ENCODE peak calls at places on chromosomes 7 and 10, in nine cellular contexts. One of them, this sample, is unnamed.

GRCh38 chr10:72810976-72811375 is 82.6 kb upstream of the OIT3 start:
- DNase-seq in GM23338: no peak
- DNase-seq in mesothelial cell of epicardium: no peak
- DNase-seq in fibroblast of the aortic adventitia: no peak
- DNase-seq in pancreas: no peak
- DNase-seq in psoas muscle: no peak
- DNase-seq in WERI-Rb-1: no peak
- DNase-seq in cerebellum: no peak
- DNase-seq in EH: no peak
- DNase-seq in this sample: no peak

GRCh38 chr10:72275351-72276012 is 1.8 kb downstream of the DDIT4 start:
- DNase-seq in fibroblast of the aortic adventitia: peak
- DNase-seq in psoas muscle: peak
- DNase-seq in WERI-Rb-1: peak
- DNase-seq in EH: no peak
- DNase-seq in cerebellum: no peak
- DNase-seq in mesothelial cell of epicardium: no peak
- DNase-seq in GM23338: peak
- DNase-seq in pancreas: peak
- DNase-seq in this sample: no peak

GRCh38 chr7:139588632-139589031 is 65.1 kb downstream of the CLEC2L start:
- DNase-seq in GM23338: no peak
- DNase-seq in psoas muscle: no peak
- DNase-seq in pancreas: no peak
- DNase-seq in fibroblast of the aortic adventitia: peak
- DNase-seq in EH: peak
- DNase-seq in cerebellum: no peak
- DNase-seq in WERI-Rb-1: no peak
- DNase-seq in mesothelial cell of epicardium: no peak
- DNase-seq in this sample: no peak

GRCh38 chr10:29237786-29238185 is 51.1 kb upstream of the LYZL1 start:
- DNase-seq in WERI-Rb-1: no peak
- DNase-seq in mesothelial cell of epicardium: no peak
- DNase-seq in pancreas: no peak
- DNase-seq in psoas muscle: no peak
- DNase-seq in cerebellum: no peak
- DNase-seq in GM23338: no peak
- DNase-seq in EH: no peak
- DNase-seq in fibroblast of the aortic adventitia: no peak
- DNase-seq in this sample: no peak

GRCh38 chr7:137146012-137146455 is 197.5 kb downstream of the PTN start:
- DNase-seq in EH: peak
- DNase-seq in fibroblast of the aortic adventitia: peak
- DNase-seq in WERI-Rb-1: no peak
- DNase-seq in cerebellum: no peak
- DNase-seq in pancreas: no peak
- DNase-seq in GM23338: no peak
- DNase-seq in psoas muscle: no peak
- DNase-seq in mesothelial cell of epicardium: no peak
- DNase-seq in this sample: no peak

GRCh38 chr7:150734293-150734692 is 2.9 kb upstream of the GIMAP5 start:
- DNase-seq in fibroblast of the aortic adventitia: no peak
- DNase-seq in GM23338: no peak
- DNase-seq in pancreas: no peak
- DNase-seq in mesothelial cell of epicardium: no peak
- DNase-seq in EH: no peak
- DNase-seq in psoas muscle: no peak
- DNase-seq in cerebellum: no peak
- DNase-seq in WERI-Rb-1: no peak
- DNase-seq in this sample: no peak

GRCh38 chr7:15561840-15562239 is at the start of gene AGMO:
- DNase-seq in mesothelial cell of epicardium: no peak
- DNase-seq in fibroblast of the aortic adventitia: peak
- DNase-seq in WERI-Rb-1: peak
- DNase-seq in pancreas: peak
- DNase-seq in psoas muscle: peak
- DNase-seq in GM23338: no peak
- DNase-seq in cerebellum: no peak
- DNase-seq in EH: peak
- DNase-seq in this sample: peak

GRCh38 chr7:140342732-140343514 is 55.4 kb downstream of the SLC37A3 start:
- DNase-seq in WERI-Rb-1: peak
- DNase-seq in psoas muscle: no peak
- DNase-seq in GM23338: peak
- DNase-seq in pancreas: no peak
- DNase-seq in cerebellum: peak
- DNase-seq in fibroblast of the aortic adventitia: peak
- DNase-seq in EH: peak
- DNase-seq in mesothelial cell of epicardium: no peak
- DNase-seq in this sample: no peak

GRCh38 chr7:103148131-103148993 is 537 bp downstream of the NAPEPLD start:
- DNase-seq in WERI-Rb-1: no peak
- DNase-seq in cerebellum: no peak
- DNase-seq in fibroblast of the aortic adventitia: peak
- DNase-seq in pancreas: no peak
- DNase-seq in EH: peak
- DNase-seq in GM23338: no peak
- DNase-seq in psoas muscle: no peak
- DNase-seq in mesothelial cell of epicardium: no peak
- DNase-seq in this sample: no peak

GRCh38 chr10:52499281-52499680 is 185.2 kb downstream of the DKK1 start:
- DNase-seq in fibroblast of the aortic adventitia: no peak
- DNase-seq in mesothelial cell of epicardium: no peak
- DNase-seq in pancreas: no peak
- DNase-seq in EH: no peak
- DNase-seq in psoas muscle: no peak
- DNase-seq in cerebellum: no peak
- DNase-seq in WERI-Rb-1: no peak
- DNase-seq in GM23338: no peak
- DNase-seq in this sample: peak

This sample was measured in left colon.